ENCODE peak calls at places on chromosome 19, in ten cellular contexts. F, C, G, U, H, K, E, V, S and N are unnamed samples.

GRCh38 chr19:44737238-44738160 is 11.0 kb upstream of the BCL3 start:
- DNase-seq in E (no peak), U (peak; percentile 38), C (no peak), S (no peak), V (peak; percentile 10), H (no peak), K (no peak), G (no peak), F (no peak), N (peak; percentile 43)

GRCh38 chr19:5178841-5179625 is 161.6 kb downstream of the PTPRS start:
- DNase-seq in E (no peak), F (no peak), C (no peak), U (no peak), K (no peak), G (no peak), S (no peak), H (no peak), V (no peak), N (no peak)

GRCh38 chr19:55082023-55082851 is 6.6 kb downstream of the EPS8L1 start:
- DNase-seq in K (no peak), V (no peak), U (no peak), E (peak; percentile 70), C (peak; percentile 97), S (no peak), G (no peak), F (no peak), H (no peak), N (no peak)

GRCh38 chr19:46999377-46999776 is 20.3 kb upstream of the NPAS1 start:
- DNase-seq in V (no peak), G (no peak), F (no peak), H (no peak), E (no peak), S (no peak), K (no peak), C (no peak), U (no peak), N (no peak)

GRCh38 chr19:35260694-35261304 is 8.0 kb upstream of the USF2 start:
- DNase-seq in U (no peak), F (peak; percentile 12), H (peak; percentile 17), E (no peak), C (no peak), K (no peak), S (no peak), G (no peak), V (no peak), N (peak; percentile 55)

GRCh38 chr19:54674021-54674617 is 11.3 kb downstream of the LILRB4 start:
- DNase-seq in F (no peak), K (no peak), V (no peak), U (peak; percentile 22), C (peak; percentile 86), S (no peak), G (no peak), E (peak; percentile 30), H (no peak), N (no peak)

GRCh38 chr19:42135836-42136235 is 3.6 kb upstream of the POU2F2 start:
- DNase-seq in S (no peak), H (no peak), E (no peak), U (no peak), F (no peak), K (no peak), C (no peak), G (no peak), V (no peak), N (no peak)

GRCh38 chr19:16970821-16971220 is 55.8 kb downstream of the CPAMD8 start:
- DNase-seq in H (no peak), F (no peak), V (no peak), C (peak; percentile 21), K (no peak), U (no peak), S (no peak), E (no peak), G (no peak), N (peak; percentile 34)

DNA sequence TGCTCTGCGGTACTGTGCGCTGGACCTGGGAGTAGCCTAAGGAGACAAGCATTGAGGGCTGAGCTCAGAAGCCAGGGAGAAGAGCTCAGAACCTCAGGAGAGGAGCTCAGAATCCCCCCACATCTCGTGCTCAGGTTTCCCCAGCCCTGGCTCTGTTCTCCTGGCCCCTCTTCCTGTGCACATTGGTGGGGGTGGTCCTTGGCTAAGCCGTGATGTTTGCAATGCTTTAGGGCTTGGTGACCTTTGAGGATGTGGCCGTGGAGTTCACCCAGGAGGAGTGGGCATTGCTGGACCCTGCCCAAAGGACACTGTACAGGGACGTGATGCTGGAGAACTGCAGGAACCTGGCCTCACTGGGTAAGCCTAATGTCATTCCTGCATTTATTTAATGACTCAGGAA is 6.6 kb downstream of the ZNF557 start:
- DNase-seq in C (no peak), E (no peak), F (no peak), V (no peak), U (no peak), H (no peak), G (no peak), S (no peak), K (no peak), N (no peak)
- H3K36me3 ChIP-seq in C (peaks cover 53% of the 10 kb centered on the region), E (peaks cover 32% of the 10 kb centered on the region), F (peaks cover 68% of the 10 kb centered on the region), V (peaks cover 10% of the 10 kb centered on the region), U (peaks cover 18% of the 10 kb centered on the region), H (peaks cover 100% of the 10 kb centered on the region), G (peaks cover 92% of the 10 kb centered on the region), S (peaks cover 99% of the 10 kb centered on the region), K (peaks cover 67% of the 10 kb centered on the region), N (peaks cover 50% of the 10 kb centered on the region)

GRCh38 chr19:10104130-10104513 is 1.6 kb upstream of the ANGPTL6 start:
- DNase-seq in C (no peak), V (no peak), H (no peak), E (no peak), G (no peak), U (no peak), K (no peak), S (no peak), F (no peak), N (no peak)

GRCh38 chr19:10104665-10105221 is 1.4 kb upstream of the PPAN start:
- DNase-seq in G (peak; percentile 52), E (no peak), U (no peak), F (no peak), C (no peak), S (no peak), H (no peak), V (peak; percentile 58), K (no peak), N (peak; percentile 87)

GRCh38 chr19:10106100-10106936 is at the start of gene PPAN:
- DNase-seq in K (peak; percentile 98), S (peak; percentile 98), F (peak; percentile 97), C (peak; percentile 100), V (peak; percentile 99), H (peak; percentile 99), E (peak; percentile 98), U (peak; percentile 95), G (peak; percentile 99), N (peak; percentile 99)

GRCh38 chr19:10107254-10107653 is 1.1 kb downstream of the PPAN start:
- DNase-seq in G (no peak), K (no peak), V (no peak), H (no peak), C (no peak), E (no peak), U (no peak), F (no peak), S (no peak), N (no peak)

DNA sequence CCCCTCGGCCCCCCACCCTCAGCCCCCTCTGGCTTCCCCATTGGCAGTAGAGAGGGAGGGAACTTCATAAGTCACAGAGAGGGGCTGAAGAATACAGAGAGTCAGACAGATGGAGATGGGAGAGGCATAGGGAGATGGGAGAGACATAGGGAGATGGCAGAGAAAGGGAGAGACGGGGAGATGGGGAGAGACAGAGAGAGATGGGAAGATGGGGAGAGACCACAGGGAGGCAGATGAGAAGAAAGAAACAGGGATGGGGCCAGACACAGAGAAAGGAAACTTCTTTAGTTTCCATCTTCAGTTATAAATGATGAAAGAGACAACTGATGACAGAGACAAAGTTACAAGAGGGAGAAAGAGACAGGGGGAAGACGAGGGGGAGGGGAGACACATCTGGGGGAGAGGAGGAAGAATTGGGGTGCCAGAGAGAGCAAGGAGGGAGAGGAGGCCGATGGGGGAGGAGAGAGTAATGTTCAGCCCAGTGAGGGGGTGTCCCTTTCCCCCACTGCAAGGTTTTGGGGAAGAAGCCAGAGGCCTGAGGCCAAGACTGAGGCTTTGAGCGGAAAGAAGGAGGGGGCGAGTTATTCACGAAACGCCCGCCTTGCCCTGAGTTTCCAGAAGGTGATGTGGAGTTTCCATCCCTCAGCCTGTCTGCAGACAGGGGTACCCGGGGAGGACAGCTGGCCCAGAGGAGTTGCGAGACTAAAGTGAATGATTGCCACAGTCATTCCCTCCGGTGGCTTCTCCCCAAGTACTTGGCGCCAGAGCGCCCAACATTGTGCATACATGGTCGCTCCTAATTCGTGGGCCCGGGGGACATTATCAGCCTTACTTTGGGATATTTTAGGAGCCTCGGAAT is 692 bp upstream of the PPAN start:
- DNase-seq in V (peak; percentile 22), H (no peak), F (no peak), K (no peak), E (no peak), C (no peak), U (no peak), G (no peak), S (no peak), N (no peak)
- TF ChIP-seq POLR2AphosphoS5 in V (no peak), H (no peak), F (no peak), K (no peak), E (no peak), C (no peak), U (no peak), G (no peak), S (no peak), N (no peak)

GRCh38 chr19:4046362-4046691 is 20.4 kb downstream of the ZBTB7A start:
- DNase-seq in V (no peak), U (no peak), G (no peak), H (no peak), C (no peak), K (no peak), E (no peak), S (no peak), F (no peak), N (no peak)
- H3K36me3 ChIP-seq in V (no peaks in the 10 kb centered on the region), U (peaks cover 19% of the 10 kb centered on the region), G (peaks cover 31% of the 10 kb centered on the region), H (peaks cover 76% of the 10 kb centered on the region), C (no peaks in the 10 kb centered on the region), K (peaks cover 3% of the 10 kb centered on the region), E (peaks cover 2% of the 10 kb centered on the region), S (peaks cover 76% of the 10 kb centered on the region), F (no peaks in the 10 kb centered on the region), N (no peaks in the 10 kb centered on the region)

GRCh38 chr19:3589439-3589838 is 4.2 kb downstream of the GIPC3 start:
- DNase-seq in G (no peak), S (no peak), K (no peak), E (no peak), F (no peak), V (no peak), U (no peak), C (no peak), H (no peak), N (no peak)

GRCh38 chr19:3586707-3587346 is 1.5 kb downstream of the GIPC3 start:
- DNase-seq in C (no peak), G (no peak), H (peak; percentile 75), V (no peak), K (no peak), U (no peak), F (no peak), E (no peak), S (no peak), N (no peak)

GRCh38 chr19:3591876-3592613 is 6.8 kb downstream of the GIPC3 start:
- DNase-seq in K (no peak), U (no peak), S (no peak), V (no peak), F (no peak), G (no peak), H (peak; percentile 61), E (no peak), C (no peak), N (no peak)

GRCh38 chr19:3590991-3591659 is 5.8 kb downstream of the GIPC3 start:
- DNase-seq in V (no peak), H (no peak), F (no peak), E (no peak), K (no peak), C (no peak), G (no peak), S (no peak), U (no peak), N (no peak)

DNA sequence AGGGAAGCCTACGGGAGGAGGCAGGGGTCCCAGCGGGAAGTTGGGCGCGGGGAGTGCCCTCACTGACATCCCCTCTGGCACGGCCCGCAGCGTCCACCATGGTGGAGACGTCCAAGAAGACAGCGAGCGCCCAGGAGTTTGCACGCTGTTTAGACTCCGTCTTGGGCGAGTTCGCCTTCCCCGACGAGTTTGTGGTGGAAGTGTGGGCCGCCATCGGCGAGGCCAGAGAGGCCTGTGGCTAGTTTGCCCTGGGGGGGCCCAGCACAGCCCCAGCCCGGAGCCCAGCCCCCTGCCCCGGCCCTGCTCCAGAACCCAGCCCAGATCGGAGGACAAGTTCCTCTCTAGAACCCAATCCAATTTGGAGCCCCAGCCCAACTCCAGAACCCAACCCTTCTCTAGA is 4.7 kb downstream of the GIPC3 start:
- DNase-seq in H (no peak), K (no peak), C (no peak), S (no peak), U (no peak), E (no peak), V (no peak), G (no peak), F (no peak), N (no peak)
- TF ChIP-seq POLR2AphosphoS5 in H (no peak), K (no peak), C (no peak), S (no peak), U (no peak), E (no peak), V (no peak), G (no peak), F (no peak), N (no peak)